ENCODE peak calls at places on chromosomes 12 and 14, in four cellular contexts. F is K562, U is GM12878, T is endothelial cell of umbilical vein. D is an unnamed sample.

GRCh38 chr12:2552000-2552399 is 242.8 kb upstream of the FKBP4 start:
- DNase-seq in F (no peak), U (no peak), T (no peak), D (no peak)

GRCh38 chr12:71250186-71250585 is 92.4 kb upstream of the TSPAN8 start:
- DNase-seq in F (no peak), U (no peak), T (no peak), D (no peak)

GRCh38 chr12:121218588-121219352 is 8.8 kb downstream of the P2RX4 start:
- DNase-seq in F (no peak), U (no peak), T (no peak), D (no peak)

GRCh38 chr14:96065661-96066459 is 26.7 kb downstream of the C14orf132 start:
- DNase-seq in F (no peak), U (no peak), T (no peak), D (no peak)

GRCh38 chr12:76669981-76670380 is 93.9 kb upstream of the ZDHHC17 start:
- DNase-seq in F (no peak), U (no peak), T (no peak), D (no peak)

GRCh38 chr12:75878382-75878720 is 153.2 kb downstream of the PHLDA1 start:
- DNase-seq in F (no peak), U (no peak), T (peak; percentile 68), D (peak; percentile 93)

GRCh38 chr12:66129934-66130266 is 650 bp downstream of the LLPH start:
- DNase-seq in F (no peak), U (no peak), T (no peak), D (no peak)

GRCh38 chr14:81211844-81212243 is 8.9 kb downstream of the GTF2A1 start:
- DNase-seq in F (no peak), U (no peak), T (peak; percentile 24), D (peak; percentile 17)

GRCh38 chr12:101748907-101749306 is 9.6 kb upstream of the SYCP3 start:
- DNase-seq in F (no peak), U (no peak), T (no peak), D (no peak)

GRCh38 chr12:95710386-95710785 is 80.2 kb downstream of the NTN4 start:
- DNase-seq in F (no peak), U (no peak), T (no peak), D (no peak)

GRCh38 chr14:38065101-38065762 is 142.5 kb upstream of the SSTR1 start:
- DNase-seq in F (no peak), U (no peak), T (no peak), D (no peak)
- H4K20me1 ChIP-seq in F (no peaks in the 10 kb centered on the region), U (no peaks in the 10 kb centered on the region), T (no peaks in the 10 kb centered on the region), D (no peaks in the 10 kb centered on the region)

DNA sequence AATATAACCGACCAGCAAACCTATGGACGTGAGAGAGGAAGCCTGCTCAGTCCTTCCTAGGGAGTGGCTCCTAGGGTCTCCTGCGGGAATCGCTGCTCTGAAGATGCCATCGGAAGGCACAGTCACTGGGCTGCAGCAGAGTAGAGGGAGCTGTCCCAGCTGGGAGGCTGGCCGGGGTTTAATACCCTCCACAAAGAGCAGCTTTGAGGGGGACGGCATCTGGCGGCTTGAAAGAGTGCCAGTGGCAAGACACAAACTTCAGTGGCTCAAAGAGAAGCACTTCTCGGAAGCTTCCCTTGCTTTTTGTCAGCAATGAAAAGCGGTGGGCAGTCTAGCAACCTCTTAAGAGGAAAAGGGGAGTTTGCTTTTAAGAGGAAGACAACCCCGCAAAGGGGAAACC is 114.6 kb downstream of the TMEM132C start:
- DNase-seq in F (no peak), U (no peak), T (no peak), D (no peak)
- TF ChIP-seq FOS in F (no peak), U (no peak), T (no peak), D (no peak)

GRCh38 chr14:101004176-101004575 is 100.7 kb upstream of the RTL1 start:
- DNase-seq in F (no peak), U (no peak), T (no peak), D (no peak)
- H4K20me1 ChIP-seq in F (no peaks in the 10 kb centered on the region), U (no peaks in the 10 kb centered on the region), T (no peaks in the 10 kb centered on the region), D (peaks cover 50% of the 10 kb centered on the region)

DNA sequence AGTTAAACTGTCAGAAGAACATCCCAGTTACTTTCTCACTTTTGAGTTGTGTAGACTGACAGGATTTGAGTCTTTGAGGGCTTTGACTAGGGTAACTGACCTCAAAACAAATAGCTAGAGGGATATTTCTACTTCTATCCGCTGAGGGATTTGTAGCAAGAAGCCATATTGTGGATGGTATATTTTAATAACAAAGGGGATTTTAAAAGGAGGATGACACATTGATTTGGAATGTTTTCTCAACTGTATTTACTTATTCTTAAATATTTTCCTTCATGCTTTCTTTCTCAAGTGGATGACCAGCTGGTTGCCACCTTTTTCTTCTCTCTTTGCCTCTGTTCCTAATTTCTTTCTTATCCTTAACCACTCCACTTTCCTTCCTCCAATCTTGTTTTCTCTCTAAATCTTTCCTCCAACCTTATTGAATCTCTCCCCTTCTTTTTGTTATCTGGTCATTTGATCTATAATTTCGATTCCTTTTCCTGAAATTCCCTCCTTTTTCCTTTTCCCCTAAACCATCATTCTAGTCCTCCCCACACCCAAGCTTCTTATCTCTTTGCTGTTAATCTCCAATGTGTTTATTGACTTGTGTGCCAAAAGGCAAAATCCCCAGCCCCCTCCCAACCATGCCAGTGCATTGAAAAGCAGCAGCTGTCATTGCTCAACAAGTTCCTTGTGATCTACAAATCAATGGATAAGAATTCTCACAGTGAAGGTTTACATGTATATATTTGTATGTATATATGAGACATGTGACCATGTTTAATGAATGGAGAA is 411.6 kb downstream of the RAD51B start:
- DNase-seq in F (no peak), U (no peak), T (peak; percentile 52), D (peak; percentile 79)
- TF ChIP-seq FOS in F (no peak), U (no peak), T (peak; percentile 35), D (no peak)

DNA sequence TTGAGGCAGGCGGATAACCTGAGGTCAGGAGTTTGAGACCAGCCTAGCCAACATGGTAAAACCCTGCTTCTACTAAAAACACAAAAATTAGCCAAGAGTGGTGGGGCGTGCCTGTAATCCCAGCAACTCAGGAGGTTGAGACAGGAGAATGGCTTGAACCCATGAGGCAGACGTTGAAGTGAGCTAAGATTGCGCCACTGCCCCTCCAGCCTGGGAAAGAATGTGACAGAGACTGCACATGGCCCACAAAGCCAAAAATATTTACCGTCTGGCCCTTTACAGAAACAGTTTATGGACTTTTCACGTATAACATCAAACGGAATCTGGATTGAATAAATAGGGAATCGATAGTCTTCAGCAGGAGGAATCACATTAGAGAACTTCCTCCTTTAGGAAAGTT is 3.5 kb downstream of the RSRC2 start:
- DNase-seq in F (no peak), U (no peak), T (no peak), D (peak; percentile 76)
- H4K20me1 ChIP-seq in F (peaks cover 37% of the 10 kb centered on the region), U (peaks cover 4% of the 10 kb centered on the region), T (peaks cover 18% of the 10 kb centered on the region), D (peaks cover 70% of the 10 kb centered on the region)

DNA sequence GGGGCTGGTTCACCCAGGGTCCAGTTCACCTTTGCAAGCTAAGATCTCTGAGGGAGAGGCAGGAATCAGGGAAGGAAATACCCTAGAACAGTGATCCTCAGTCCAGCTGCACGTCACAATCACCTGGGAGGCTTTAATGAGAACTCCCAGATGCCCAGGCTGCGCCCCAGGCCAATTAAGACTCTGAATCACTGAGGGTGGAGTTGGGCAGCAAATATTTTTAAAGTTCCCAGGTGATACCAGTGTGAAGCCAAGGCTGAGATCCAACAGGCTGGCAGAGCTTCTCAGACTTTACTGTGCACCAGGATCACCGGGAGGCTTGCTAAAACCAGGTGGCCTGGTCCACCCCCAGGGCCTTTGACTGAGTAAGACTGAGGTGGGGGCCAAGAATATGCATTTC is 23.8 kb downstream of the MYL2 start:
- DNase-seq in F (no peak), U (no peak), T (no peak), D (no peak)
- TF ChIP-seq FOS in F (no peak), U (no peak), T (no peak), D (no peak)

DNA sequence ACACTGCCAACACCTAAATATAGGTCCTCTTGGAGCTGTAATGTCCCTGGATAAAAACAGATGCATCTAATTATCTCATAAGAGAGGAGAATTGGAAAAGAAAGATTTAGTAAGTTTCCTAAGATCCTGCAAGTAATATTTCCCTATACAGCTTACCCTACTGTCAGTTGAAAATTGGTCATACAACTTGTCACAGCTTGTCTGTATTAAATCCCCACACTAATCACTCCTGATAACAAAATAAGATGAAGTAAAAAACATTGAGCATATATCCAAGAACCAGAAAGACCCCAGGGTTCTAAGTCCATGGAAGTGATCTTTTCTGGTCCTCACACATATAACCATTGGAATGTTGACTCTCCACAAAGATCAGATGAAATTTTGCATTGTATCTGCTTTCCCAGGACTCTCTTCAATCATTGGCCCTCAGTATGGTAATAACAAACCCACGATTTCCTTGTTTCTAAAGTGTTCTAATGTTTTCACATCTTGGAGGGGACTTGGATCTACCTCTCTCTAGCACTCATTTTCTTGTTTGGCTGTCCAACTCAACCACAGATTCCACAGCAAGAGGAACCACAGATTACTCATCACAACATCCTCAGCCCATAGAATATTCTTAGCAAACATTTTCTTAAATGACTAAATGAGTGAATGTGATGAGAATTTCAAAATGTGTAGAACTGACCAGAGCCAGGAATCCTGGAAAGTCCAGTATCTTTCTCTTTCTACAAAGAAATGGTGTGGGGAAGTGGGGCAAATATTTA is 769.3 kb upstream of the USP15 start:
- DNase-seq in F (no peak), U (no peak), T (no peak), D (no peak)
- H4K20me1 ChIP-seq in F (no peaks in the 10 kb centered on the region), U (no peaks in the 10 kb centered on the region), T (no peaks in the 10 kb centered on the region), D (no peaks in the 10 kb centered on the region)